ENCODE peak calls at places on chromosomes 5 and 9, in six cellular contexts. One of them, this sample, is unnamed.

GRCh38 chr5:40555886-40556285 is 123.8 kb upstream of the PTGER4 start:
- DNase-seq in CD4-positive, CD25-positive, alpha-beta regulatory T cell: no peak
- DNase-seq in BJ: no peak
- DNase-seq in AG10803: no peak
- DNase-seq in pancreas: no peak
- DNase-seq in HFF-Myc: no peak
- DNase-seq in this sample: no peak

GRCh38 chr9:112874006-112874405 is 16.7 kb downstream of the SLC46A2 start:
- DNase-seq in AG10803: no peak
- DNase-seq in CD4-positive, CD25-positive, alpha-beta regulatory T cell: no peak
- DNase-seq in pancreas: no peak
- DNase-seq in HFF-Myc: no peak
- DNase-seq in BJ: no peak
- DNase-seq in this sample: no peak

GRCh38 chr5:86626149-86626548 is 8.4 kb downstream of the COX7C start:
- DNase-seq in pancreas: no peak
- DNase-seq in AG10803: no peak
- DNase-seq in HFF-Myc: no peak
- DNase-seq in CD4-positive, CD25-positive, alpha-beta regulatory T cell: no peak
- DNase-seq in BJ: no peak
- DNase-seq in this sample: no peak

GRCh38 chr5:177458912-177459350 is 12.3 kb downstream of the PRR7 start:
- DNase-seq in pancreas: no peak
- DNase-seq in BJ: no peak
- DNase-seq in HFF-Myc: no peak
- DNase-seq in AG10803: no peak
- DNase-seq in CD4-positive, CD25-positive, alpha-beta regulatory T cell: no peak
- DNase-seq in this sample: no peak

GRCh38 chr5:128253224-128253623 is 169.7 kb downstream of the SLC12A2 start:
- DNase-seq in AG10803: no peak
- DNase-seq in HFF-Myc: no peak
- DNase-seq in CD4-positive, CD25-positive, alpha-beta regulatory T cell: no peak
- DNase-seq in pancreas: no peak
- DNase-seq in BJ: no peak
- DNase-seq in this sample: no peak

GRCh38 chr5:122369416-122369815 is 57.4 kb downstream of the SNCAIP start:
- DNase-seq in AG10803: no peak
- DNase-seq in BJ: no peak
- DNase-seq in HFF-Myc: no peak
- DNase-seq in CD4-positive, CD25-positive, alpha-beta regulatory T cell: no peak
- DNase-seq in pancreas: no peak
- DNase-seq in this sample: no peak

GRCh38 chr5:67003373-67003905 is 193.2 kb downstream of the CD180 start:
- DNase-seq in CD4-positive, CD25-positive, alpha-beta regulatory T cell: no peak
- DNase-seq in AG10803: no peak
- DNase-seq in HFF-Myc: no peak
- DNase-seq in pancreas: no peak
- DNase-seq in BJ: no peak
- DNase-seq in this sample: no peak

GRCh38 chr5:68770566-68770965 is 323.2 kb upstream of the SLC30A5 start:
- DNase-seq in AG10803: no peak
- DNase-seq in CD4-positive, CD25-positive, alpha-beta regulatory T cell: no peak
- DNase-seq in HFF-Myc: no peak
- DNase-seq in pancreas: no peak
- DNase-seq in BJ: no peak
- DNase-seq in this sample: no peak

GRCh38 chr5:6734243-6734695 is 21.0 kb downstream of the TENT4A start:
- DNase-seq in CD4-positive, CD25-positive, alpha-beta regulatory T cell: no peak
- DNase-seq in AG10803: peak
- DNase-seq in HFF-Myc: no peak
- DNase-seq in BJ: no peak
- DNase-seq in pancreas: no peak
- DNase-seq in this sample: no peak

GRCh38 chr5:74493426-74493825 is 147.1 kb downstream of the ENC1 start:
- DNase-seq in pancreas: no peak
- DNase-seq in HFF-Myc: no peak
- DNase-seq in AG10803: peak
- DNase-seq in BJ: no peak
- DNase-seq in CD4-positive, CD25-positive, alpha-beta regulatory T cell: no peak
- DNase-seq in this sample: no peak

GRCh38 chr9:100731557-100731956 is 153.7 kb downstream of the CAVIN4 start:
- DNase-seq in HFF-Myc: no peak
- DNase-seq in AG10803: no peak
- DNase-seq in BJ: no peak
- DNase-seq in pancreas: no peak
- DNase-seq in CD4-positive, CD25-positive, alpha-beta regulatory T cell: no peak
- DNase-seq in this sample: no peak

DNA sequence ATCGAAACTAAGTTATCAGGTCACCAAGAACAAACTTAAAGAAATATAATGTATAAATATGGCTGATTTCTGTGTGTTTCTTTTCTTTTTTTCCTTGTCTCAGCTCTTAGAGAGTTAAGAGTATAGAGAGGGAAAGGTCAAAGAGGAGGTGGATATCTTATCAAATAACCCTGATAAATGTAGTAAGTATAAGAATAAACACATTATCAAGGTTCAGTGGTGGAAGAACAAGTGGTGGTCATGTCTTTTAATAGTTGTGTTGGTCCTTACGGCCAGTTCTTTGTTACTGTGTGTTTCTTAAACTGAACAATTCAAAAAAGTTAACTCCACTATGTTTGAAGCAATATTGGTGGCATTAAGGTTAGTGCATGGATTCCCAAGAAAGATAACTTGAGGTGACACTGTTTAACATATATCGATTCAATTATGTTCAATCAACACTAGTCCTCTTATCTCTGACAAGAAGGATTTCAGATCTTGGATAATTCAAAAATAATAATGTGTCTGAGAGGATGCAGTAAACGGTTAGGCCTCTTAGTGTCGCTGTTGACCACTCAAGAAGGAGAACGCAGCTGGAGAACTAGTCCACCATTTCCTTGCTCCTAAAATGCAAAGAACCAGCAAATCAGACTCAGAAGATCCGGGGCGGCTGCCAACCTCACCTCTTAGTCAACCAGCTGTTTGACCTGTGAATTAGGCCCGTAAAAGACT is at the start of gene PCDHGA3:
- DNase-seq in BJ: no peak
- DNase-seq in CD4-positive, CD25-positive, alpha-beta regulatory T cell: peak
- DNase-seq in pancreas: peak
- DNase-seq in HFF-Myc: no peak
- DNase-seq in AG10803: peak
- DNase-seq in this sample: no peak
- H3K4me3 ChIP-seq in BJ: peak
- H3K4me3 ChIP-seq in CD4-positive, CD25-positive, alpha-beta regulatory T cell: no peak
- H3K4me3 ChIP-seq in pancreas: peak
- H3K4me3 ChIP-seq in HFF-Myc: no peak
- H3K4me3 ChIP-seq in AG10803: peak
- H3K4me3 ChIP-seq in this sample: peak

DNA sequence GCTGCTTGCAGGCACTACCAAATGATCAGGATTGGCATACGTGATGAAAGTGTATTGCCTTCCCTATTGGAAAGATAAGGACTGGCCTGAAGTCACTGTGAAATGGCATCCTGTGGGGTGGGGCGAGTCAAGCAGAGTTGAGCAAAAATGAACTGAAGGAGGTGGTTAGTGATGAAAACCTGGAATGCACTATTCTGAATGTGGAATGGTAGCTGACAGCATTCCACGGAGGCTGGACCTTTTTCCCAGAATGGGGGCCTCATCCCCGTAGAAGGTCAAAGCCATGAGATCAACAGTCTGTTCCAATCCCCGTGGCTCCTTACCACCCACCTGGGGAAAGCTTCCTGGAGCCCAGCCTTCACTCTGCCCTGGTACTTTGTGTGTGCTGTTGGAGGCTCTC is 37.7 kb downstream of the ASS1 start:
- DNase-seq in pancreas: no peak
- DNase-seq in HFF-Myc: no peak
- DNase-seq in AG10803: peak
- DNase-seq in CD4-positive, CD25-positive, alpha-beta regulatory T cell: no peak
- DNase-seq in BJ: no peak
- DNase-seq in this sample: no peak
- H3K4me3 ChIP-seq in pancreas: no peak
- H3K4me3 ChIP-seq in HFF-Myc: no peak
- H3K4me3 ChIP-seq in AG10803: no peak
- H3K4me3 ChIP-seq in CD4-positive, CD25-positive, alpha-beta regulatory T cell: no peak
- H3K4me3 ChIP-seq in BJ: no peak
- H3K4me3 ChIP-seq in this sample: no peak

GRCh38 chr9:127755558-127756060 is 20.5 kb upstream of the TOR2A start:
- DNase-seq in pancreas: no peak
- DNase-seq in AG10803: no peak
- DNase-seq in BJ: no peak
- DNase-seq in HFF-Myc: no peak
- DNase-seq in CD4-positive, CD25-positive, alpha-beta regulatory T cell: no peak
- DNase-seq in this sample: no peak
- H3K4me3 ChIP-seq in pancreas: no peak
- H3K4me3 ChIP-seq in AG10803: no peak
- H3K4me3 ChIP-seq in BJ: no peak
- H3K4me3 ChIP-seq in HFF-Myc: no peak
- H3K4me3 ChIP-seq in CD4-positive, CD25-positive, alpha-beta regulatory T cell: no peak
- H3K4me3 ChIP-seq in this sample: no peak

GRCh38 chr9:91896096-91896495 is 53.9 kb downstream of the ROR2 start:
- DNase-seq in BJ: no peak
- DNase-seq in pancreas: no peak
- DNase-seq in CD4-positive, CD25-positive, alpha-beta regulatory T cell: no peak
- DNase-seq in AG10803: no peak
- DNase-seq in HFF-Myc: no peak
- DNase-seq in this sample: no peak
- H3K4me3 ChIP-seq in BJ: no peak
- H3K4me3 ChIP-seq in pancreas: no peak
- H3K4me3 ChIP-seq in CD4-positive, CD25-positive, alpha-beta regulatory T cell: no peak
- H3K4me3 ChIP-seq in AG10803: no peak
- H3K4me3 ChIP-seq in HFF-Myc: no peak
- H3K4me3 ChIP-seq in this sample: no peak

GRCh38 chr5:141363952-141364660 is at the start of gene PCDHGA5:
- DNase-seq in pancreas: no peak
- DNase-seq in HFF-Myc: no peak
- DNase-seq in AG10803: peak
- DNase-seq in BJ: no peak
- DNase-seq in CD4-positive, CD25-positive, alpha-beta regulatory T cell: no peak
- DNase-seq in this sample: no peak

GRCh38 chr5:141356950-141357349 is 2.1 kb downstream of the PCDHGA4 start:
- DNase-seq in pancreas: no peak
- DNase-seq in AG10803: no peak
- DNase-seq in CD4-positive, CD25-positive, alpha-beta regulatory T cell: no peak
- DNase-seq in HFF-Myc: no peak
- DNase-seq in BJ: no peak
- DNase-seq in this sample: no peak

GRCh38 chr5:141359790-141360426 is at the start of gene PCDHGB2:
- DNase-seq in CD4-positive, CD25-positive, alpha-beta regulatory T cell: peak
- DNase-seq in BJ: no peak
- DNase-seq in pancreas: no peak
- DNase-seq in AG10803: peak
- DNase-seq in HFF-Myc: no peak
- DNase-seq in this sample: no peak

GRCh38 chr5:141362719-141363118 is 1.2 kb upstream of the PCDHGA5 start:
- DNase-seq in BJ: no peak
- DNase-seq in HFF-Myc: no peak
- DNase-seq in pancreas: no peak
- DNase-seq in AG10803: no peak
- DNase-seq in CD4-positive, CD25-positive, alpha-beta regulatory T cell: no peak
- DNase-seq in this sample: no peak

DNA sequence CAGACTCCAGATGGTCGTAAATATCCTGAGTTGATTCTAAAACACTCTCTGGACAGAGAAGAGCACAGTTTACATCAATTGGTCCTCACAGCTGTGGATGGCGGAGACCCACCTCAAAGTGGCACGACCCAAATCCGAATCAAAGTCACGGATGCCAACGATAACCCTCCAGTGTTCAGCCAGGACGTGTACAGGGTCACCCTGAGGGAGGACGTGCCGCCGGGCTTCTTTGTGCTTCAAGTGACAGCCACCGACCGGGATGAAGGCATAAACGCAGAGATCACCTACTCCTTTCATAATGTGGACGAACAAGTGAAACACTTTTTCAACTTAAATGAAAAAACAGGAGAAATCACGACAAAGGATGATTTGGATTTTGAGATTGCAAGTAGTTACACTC is 891 bp downstream of the PCDHGB2 start:
- DNase-seq in AG10803: no peak
- DNase-seq in BJ: no peak
- DNase-seq in pancreas: no peak
- DNase-seq in CD4-positive, CD25-positive, alpha-beta regulatory T cell: no peak
- DNase-seq in HFF-Myc: no peak
- DNase-seq in this sample: no peak
- H3K4me3 ChIP-seq in AG10803: no peak
- H3K4me3 ChIP-seq in BJ: no peak
- H3K4me3 ChIP-seq in pancreas: no peak
- H3K4me3 ChIP-seq in CD4-positive, CD25-positive, alpha-beta regulatory T cell: no peak
- H3K4me3 ChIP-seq in HFF-Myc: no peak
- H3K4me3 ChIP-seq in this sample: no peak

GRCh38 chr5:171588790-171589189 is 169.3 kb downstream of the FGF18 start:
- DNase-seq in CD4-positive, CD25-positive, alpha-beta regulatory T cell: no peak
- DNase-seq in BJ: no peak
- DNase-seq in pancreas: no peak
- DNase-seq in HFF-Myc: no peak
- DNase-seq in AG10803: no peak
- DNase-seq in this sample: no peak
- H3K4me3 ChIP-seq in CD4-positive, CD25-positive, alpha-beta regulatory T cell: no peak
- H3K4me3 ChIP-seq in BJ: no peak
- H3K4me3 ChIP-seq in pancreas: no peak
- H3K4me3 ChIP-seq in HFF-Myc: no peak
- H3K4me3 ChIP-seq in AG10803: no peak
- H3K4me3 ChIP-seq in this sample: no peak

GRCh38 chr5:29161399-29161798 is 2032.1 kb upstream of the CDH6 start:
- DNase-seq in AG10803: no peak
- DNase-seq in pancreas: no peak
- DNase-seq in CD4-positive, CD25-positive, alpha-beta regulatory T cell: no peak
- DNase-seq in BJ: no peak
- DNase-seq in HFF-Myc: no peak
- DNase-seq in this sample: no peak

GRCh38 chr5:29157975-29158374 is 2035.5 kb upstream of the CDH6 start:
- DNase-seq in CD4-positive, CD25-positive, alpha-beta regulatory T cell: no peak
- DNase-seq in AG10803: no peak
- DNase-seq in BJ: no peak
- DNase-seq in pancreas: no peak
- DNase-seq in HFF-Myc: no peak
- DNase-seq in this sample: no peak

GRCh38 chr5:29161897-29162296 is 2031.6 kb upstream of the CDH6 start:
- DNase-seq in pancreas: no peak
- DNase-seq in CD4-positive, CD25-positive, alpha-beta regulatory T cell: no peak
- DNase-seq in HFF-Myc: no peak
- DNase-seq in AG10803: no peak
- DNase-seq in BJ: no peak
- DNase-seq in this sample: no peak

DNA sequence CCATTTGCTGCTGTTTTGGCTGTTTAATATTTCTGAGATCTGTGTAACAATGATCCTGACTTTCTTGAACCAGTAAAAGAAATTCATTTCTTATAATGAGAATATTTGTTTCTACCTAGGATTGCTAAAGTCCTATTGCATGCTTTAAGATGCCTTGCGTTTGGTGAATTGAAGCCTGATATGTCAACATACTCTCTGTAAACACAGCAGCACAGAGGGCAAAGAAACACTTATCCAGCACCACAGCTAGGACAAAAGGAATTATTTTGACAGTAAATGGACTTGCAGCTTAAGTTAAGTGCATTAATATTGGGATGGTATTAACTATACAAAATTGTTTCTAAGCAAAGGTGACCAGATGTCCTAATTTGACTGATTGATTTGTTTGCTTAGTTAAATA is 2031.2 kb upstream of the CDH6 start:
- DNase-seq in HFF-Myc: no peak
- DNase-seq in pancreas: no peak
- DNase-seq in AG10803: no peak
- DNase-seq in CD4-positive, CD25-positive, alpha-beta regulatory T cell: no peak
- DNase-seq in BJ: no peak
- DNase-seq in this sample: no peak
- H3K4me3 ChIP-seq in HFF-Myc: no peak
- H3K4me3 ChIP-seq in pancreas: no peak
- H3K4me3 ChIP-seq in AG10803: no peak
- H3K4me3 ChIP-seq in CD4-positive, CD25-positive, alpha-beta regulatory T cell: no peak
- H3K4me3 ChIP-seq in BJ: no peak
- H3K4me3 ChIP-seq in this sample: no peak

This sample was measured in stomach.